ENCODE peak calls at places on chromosomes 12 and 14, in nine cellular contexts. One of them, this sample, is unnamed. For H3K9me3, the result is how much of the 10 kb centered on the place peaks cover.

GRCh38 chr12:117403586-117404139 is 42.2 kb upstream of the NOS1 start:
- DNase-seq in left ventricle myocardium inferior: no peak
- DNase-seq in fibroblast of lung: no peak
- DNase-seq in WERI-Rb-1: no peak
- DNase-seq in neuronal stem cell: no peak
- DNase-seq in breast epithelium: no peak
- DNase-seq in IMR-90: no peak
- DNase-seq in spleen: no peak
- DNase-seq in GM23248: no peak
- DNase-seq in this sample: no peak

GRCh38 chr14:63673255-63673654 is 31.6 kb upstream of the WDR89 start:
- DNase-seq in left ventricle myocardium inferior: no peak
- DNase-seq in fibroblast of lung: no peak
- DNase-seq in WERI-Rb-1: no peak
- DNase-seq in neuronal stem cell: no peak
- DNase-seq in breast epithelium: no peak
- DNase-seq in IMR-90: no peak
- DNase-seq in spleen: no peak
- DNase-seq in GM23248: no peak
- DNase-seq in this sample: no peak

GRCh38 chr12:9869307-9870161 is at the start of gene CLEC2B:
- DNase-seq in left ventricle myocardium inferior: no peak
- DNase-seq in fibroblast of lung: peak
- DNase-seq in WERI-Rb-1: no peak
- DNase-seq in neuronal stem cell: no peak
- DNase-seq in breast epithelium: no peak
- DNase-seq in IMR-90: peak
- DNase-seq in spleen: no peak
- DNase-seq in GM23248: peak
- DNase-seq in this sample: peak

GRCh38 chr12:46677749-46678148 is 148.0 kb downstream of the SLC38A4 start:
- DNase-seq in left ventricle myocardium inferior: no peak
- DNase-seq in fibroblast of lung: peak
- DNase-seq in WERI-Rb-1: no peak
- DNase-seq in neuronal stem cell: no peak
- DNase-seq in breast epithelium: no peak
- DNase-seq in IMR-90: peak
- DNase-seq in spleen: no peak
- DNase-seq in GM23248: peak
- DNase-seq in this sample: no peak

GRCh38 chr14:61106627-61107147 is 125.6 kb downstream of the SLC38A6 start:
- DNase-seq in left ventricle myocardium inferior: no peak
- DNase-seq in fibroblast of lung: no peak
- DNase-seq in WERI-Rb-1: no peak
- DNase-seq in neuronal stem cell: no peak
- DNase-seq in breast epithelium: no peak
- DNase-seq in IMR-90: no peak
- DNase-seq in spleen: no peak
- DNase-seq in GM23248: no peak
- DNase-seq in this sample: no peak

GRCh38 chr14:50064993-50065392 is 51.4 kb downstream of the VCPKMT start:
- DNase-seq in left ventricle myocardium inferior: no peak
- DNase-seq in fibroblast of lung: peak
- DNase-seq in WERI-Rb-1: no peak
- DNase-seq in neuronal stem cell: no peak
- DNase-seq in breast epithelium: no peak
- DNase-seq in IMR-90: no peak
- DNase-seq in spleen: peak
- DNase-seq in GM23248: peak
- DNase-seq in this sample: no peak

GRCh38 chr12:52749827-52750226 is 27.3 kb downstream of the KRT76 start:
- DNase-seq in left ventricle myocardium inferior: no peak
- DNase-seq in fibroblast of lung: no peak
- DNase-seq in WERI-Rb-1: no peak
- DNase-seq in neuronal stem cell: no peak
- DNase-seq in breast epithelium: no peak
- DNase-seq in IMR-90: no peak
- DNase-seq in spleen: no peak
- DNase-seq in GM23248: no peak
- DNase-seq in this sample: no peak

GRCh38 chr14:104685216-104685997 is 4.0 kb upstream of the INF2 start:
- DNase-seq in left ventricle myocardium inferior: no peak
- DNase-seq in fibroblast of lung: peak
- DNase-seq in WERI-Rb-1: no peak
- DNase-seq in neuronal stem cell: no peak
- DNase-seq in breast epithelium: no peak
- DNase-seq in IMR-90: no peak
- DNase-seq in spleen: no peak
- DNase-seq in GM23248: peak
- DNase-seq in this sample: no peak

GRCh38 chr12:50618864-50619609 is 114.3 kb downstream of the DIP2B start:
- DNase-seq in left ventricle myocardium inferior: no peak
- DNase-seq in fibroblast of lung: peak
- DNase-seq in WERI-Rb-1: no peak
- DNase-seq in neuronal stem cell: no peak
- DNase-seq in breast epithelium: no peak
- DNase-seq in IMR-90: peak
- DNase-seq in spleen: no peak
- DNase-seq in GM23248: no peak
- DNase-seq in this sample: no peak

GRCh38 chr12:50603817-50604639 is 99.2 kb downstream of the DIP2B start:
- DNase-seq in left ventricle myocardium inferior: no peak
- DNase-seq in fibroblast of lung: peak
- DNase-seq in WERI-Rb-1: no peak
- DNase-seq in neuronal stem cell: no peak
- DNase-seq in breast epithelium: no peak
- DNase-seq in IMR-90: peak
- DNase-seq in spleen: no peak
- DNase-seq in GM23248: peak
- DNase-seq in this sample: peak

GRCh38 chr12:99649551-99649950 is 2.0 kb downstream of the GARIN6 start:
- DNase-seq in left ventricle myocardium inferior: no peak
- DNase-seq in fibroblast of lung: no peak
- DNase-seq in WERI-Rb-1: no peak
- DNase-seq in neuronal stem cell: no peak
- DNase-seq in breast epithelium: no peak
- DNase-seq in IMR-90: no peak
- DNase-seq in spleen: no peak
- DNase-seq in GM23248: no peak
- DNase-seq in this sample: no peak

GRCh38 chr14:54796961-54797360 is 105.7 kb downstream of the GCH1 start:
- DNase-seq in left ventricle myocardium inferior: no peak
- DNase-seq in fibroblast of lung: peak
- DNase-seq in WERI-Rb-1: no peak
- DNase-seq in neuronal stem cell: no peak
- DNase-seq in breast epithelium: no peak
- DNase-seq in IMR-90: peak
- DNase-seq in spleen: no peak
- DNase-seq in GM23248: peak
- DNase-seq in this sample: peak

GRCh38 chr14:102545461-102546265 is 36.1 kb upstream of the ANKRD9 start:
- DNase-seq in left ventricle myocardium inferior: no peak
- DNase-seq in fibroblast of lung: no peak
- DNase-seq in WERI-Rb-1: peak
- DNase-seq in neuronal stem cell: no peak
- DNase-seq in breast epithelium: no peak
- DNase-seq in IMR-90: peak
- DNase-seq in spleen: no peak
- DNase-seq in GM23248: peak
- DNase-seq in this sample: no peak

GRCh38 chr14:99451234-99451633 is 29.4 kb downstream of the SETD3 start:
- DNase-seq in left ventricle myocardium inferior: no peak
- DNase-seq in fibroblast of lung: no peak
- DNase-seq in WERI-Rb-1: no peak
- DNase-seq in neuronal stem cell: no peak
- DNase-seq in breast epithelium: no peak
- DNase-seq in IMR-90: no peak
- DNase-seq in spleen: no peak
- DNase-seq in GM23248: no peak
- DNase-seq in this sample: no peak

GRCh38 chr14:80664576-80664975 is 277.0 kb downstream of the CEP128 start:
- DNase-seq in left ventricle myocardium inferior: no peak
- DNase-seq in fibroblast of lung: peak
- DNase-seq in WERI-Rb-1: no peak
- DNase-seq in neuronal stem cell: no peak
- DNase-seq in breast epithelium: no peak
- DNase-seq in IMR-90: peak
- DNase-seq in spleen: no peak
- DNase-seq in GM23248: no peak
- DNase-seq in this sample: no peak

GRCh38 chr12:1665366-1665765 is 25.5 kb upstream of the ADIPOR2 start:
- DNase-seq in left ventricle myocardium inferior: no peak
- DNase-seq in fibroblast of lung: no peak
- DNase-seq in WERI-Rb-1: no peak
- DNase-seq in neuronal stem cell: no peak
- DNase-seq in breast epithelium: no peak
- DNase-seq in IMR-90: no peak
- DNase-seq in spleen: no peak
- DNase-seq in GM23248: no peak
- DNase-seq in this sample: no peak
- H3K9me3 ChIP-seq in left ventricle myocardium inferior: under half
- H3K9me3 ChIP-seq in fibroblast of lung: under half
- H3K9me3 ChIP-seq in WERI-Rb-1: under half
- H3K9me3 ChIP-seq in neuronal stem cell: under half
- H3K9me3 ChIP-seq in breast epithelium: under half
- H3K9me3 ChIP-seq in IMR-90: under half
- H3K9me3 ChIP-seq in spleen: under half
- H3K9me3 ChIP-seq in GM23248: under half
- H3K9me3 ChIP-seq in this sample: under half

DNA sequence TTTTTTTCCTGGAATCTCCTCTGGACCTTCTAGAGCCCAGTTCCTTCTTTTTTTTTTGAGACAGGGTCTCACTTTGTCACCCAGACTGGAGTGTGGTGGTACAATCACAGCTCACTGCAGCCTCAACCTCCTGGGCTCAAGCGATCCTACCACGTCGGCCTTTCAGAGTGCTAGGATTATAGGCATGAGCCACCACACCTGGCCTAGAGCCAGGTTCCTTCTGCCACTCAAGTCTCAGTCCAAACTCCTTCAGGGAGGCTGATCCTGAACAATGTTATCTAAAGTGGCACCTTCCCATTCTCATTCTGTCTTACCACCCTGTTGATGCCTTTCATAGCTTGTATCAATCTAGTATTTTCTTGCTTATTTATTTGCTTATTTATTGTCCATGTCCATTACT is 22.3 kb upstream of the ELK3 start:
- DNase-seq in left ventricle myocardium inferior: no peak
- DNase-seq in fibroblast of lung: no peak
- DNase-seq in WERI-Rb-1: no peak
- DNase-seq in neuronal stem cell: no peak
- DNase-seq in breast epithelium: no peak
- DNase-seq in IMR-90: no peak
- DNase-seq in spleen: no peak
- DNase-seq in GM23248: no peak
- DNase-seq in this sample: no peak
- H3K4me3 ChIP-seq in left ventricle myocardium inferior: no peak
- H3K4me3 ChIP-seq in fibroblast of lung: no peak
- H3K4me3 ChIP-seq in WERI-Rb-1: no peak
- H3K4me3 ChIP-seq in neuronal stem cell: no peak
- H3K4me3 ChIP-seq in breast epithelium: no peak
- H3K4me3 ChIP-seq in IMR-90: no peak
- H3K4me3 ChIP-seq in spleen: no peak
- H3K4me3 ChIP-seq in GM23248: no peak
- H3K4me3 ChIP-seq in this sample: no peak

GRCh38 chr12:34388636-34389377 is 366.5 kb downstream of the ALG10 start:
- DNase-seq in left ventricle myocardium inferior: no peak
- DNase-seq in fibroblast of lung: no peak
- DNase-seq in WERI-Rb-1: no peak
- DNase-seq in neuronal stem cell: no peak
- DNase-seq in breast epithelium: no peak
- DNase-seq in IMR-90: no peak
- DNase-seq in spleen: peak
- DNase-seq in GM23248: no peak
- DNase-seq in this sample: no peak
- H3K9me3 ChIP-seq in left ventricle myocardium inferior: half or more
- H3K9me3 ChIP-seq in fibroblast of lung: under half
- H3K9me3 ChIP-seq in WERI-Rb-1: under half
- H3K9me3 ChIP-seq in neuronal stem cell: half or more
- H3K9me3 ChIP-seq in breast epithelium: half or more
- H3K9me3 ChIP-seq in IMR-90: half or more
- H3K9me3 ChIP-seq in spleen: under half
- H3K9me3 ChIP-seq in GM23248: under half
- H3K9me3 ChIP-seq in this sample: under half

GRCh38 chr14:23049011-23049410 is 7.0 kb downstream of the PSMB11 start:
- DNase-seq in left ventricle myocardium inferior: no peak
- DNase-seq in fibroblast of lung: no peak
- DNase-seq in WERI-Rb-1: no peak
- DNase-seq in neuronal stem cell: no peak
- DNase-seq in breast epithelium: no peak
- DNase-seq in IMR-90: no peak
- DNase-seq in spleen: no peak
- DNase-seq in GM23248: no peak
- DNase-seq in this sample: no peak

GRCh38 chr14:23044840-23045239 is 2.8 kb downstream of the PSMB11 start:
- DNase-seq in left ventricle myocardium inferior: no peak
- DNase-seq in fibroblast of lung: no peak
- DNase-seq in WERI-Rb-1: no peak
- DNase-seq in neuronal stem cell: no peak
- DNase-seq in breast epithelium: no peak
- DNase-seq in IMR-90: no peak
- DNase-seq in spleen: no peak
- DNase-seq in GM23248: no peak
- DNase-seq in this sample: no peak

GRCh38 chr14:23047751-23048693 is 6.0 kb downstream of the PSMB11 start:
- DNase-seq in left ventricle myocardium inferior: no peak
- DNase-seq in fibroblast of lung: no peak
- DNase-seq in WERI-Rb-1: no peak
- DNase-seq in neuronal stem cell: no peak
- DNase-seq in breast epithelium: no peak
- DNase-seq in IMR-90: no peak
- DNase-seq in spleen: no peak
- DNase-seq in GM23248: no peak
- DNase-seq in this sample: no peak

GRCh38 chr14:23045419-23046357 is 3.7 kb downstream of the PSMB11 start:
- DNase-seq in left ventricle myocardium inferior: no peak
- DNase-seq in fibroblast of lung: no peak
- DNase-seq in WERI-Rb-1: no peak
- DNase-seq in neuronal stem cell: no peak
- DNase-seq in breast epithelium: no peak
- DNase-seq in IMR-90: no peak
- DNase-seq in spleen: peak
- DNase-seq in GM23248: no peak
- DNase-seq in this sample: no peak

DNA sequence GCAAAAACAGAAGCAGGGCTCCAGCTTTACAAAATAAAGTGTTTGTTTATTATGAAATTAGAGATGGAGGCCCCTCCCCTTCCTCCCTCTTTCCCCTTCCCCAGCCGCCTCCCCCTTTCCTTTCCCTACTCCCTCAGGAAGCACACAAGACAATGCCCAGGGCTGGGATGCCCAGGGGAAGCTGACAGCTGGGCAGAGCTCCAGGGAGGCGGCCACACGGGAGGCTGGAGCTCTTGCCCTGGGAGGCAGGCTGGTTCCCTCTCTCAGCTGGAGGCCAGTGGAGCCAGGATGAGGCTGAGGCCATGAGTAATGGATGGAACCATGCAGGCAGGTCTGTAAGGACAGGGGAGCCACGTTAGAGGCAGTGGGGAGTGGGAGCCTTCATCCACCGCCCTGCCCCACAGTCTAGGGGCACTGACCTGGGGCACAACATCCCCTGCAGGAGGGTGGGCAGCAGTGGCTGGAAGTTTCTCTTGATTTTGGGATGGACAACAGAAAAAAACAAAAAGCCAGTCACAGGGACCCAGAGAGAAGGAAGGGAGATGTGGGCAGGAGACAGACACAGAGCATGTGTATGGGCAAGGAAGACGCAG is 5.1 kb downstream of the PSMB11 start:
- DNase-seq in left ventricle myocardium inferior: no peak
- DNase-seq in fibroblast of lung: no peak
- DNase-seq in WERI-Rb-1: no peak
- DNase-seq in neuronal stem cell: no peak
- DNase-seq in breast epithelium: no peak
- DNase-seq in IMR-90: no peak
- DNase-seq in spleen: no peak
- DNase-seq in GM23248: no peak
- DNase-seq in this sample: peak
- H3K4me3 ChIP-seq in left ventricle myocardium inferior: no peak
- H3K4me3 ChIP-seq in fibroblast of lung: no peak
- H3K4me3 ChIP-seq in WERI-Rb-1: no peak
- H3K4me3 ChIP-seq in neuronal stem cell: no peak
- H3K4me3 ChIP-seq in breast epithelium: no peak
- H3K4me3 ChIP-seq in IMR-90: no peak
- H3K4me3 ChIP-seq in spleen: no peak
- H3K4me3 ChIP-seq in GM23248: no peak
- H3K4me3 ChIP-seq in this sample: no peak